ENCODE peak calls at places on chromosomes 7 and 10, in four cellular contexts. One of them, this sample, is unnamed. For H3K27me3 and H3K36me3, the result is how much of the 10 kb centered on the place peaks cover.

GRCh38 chr10:59283456-59284082 is 78.8 kb downstream of the FAM13C start:
- DNase-seq in neural progenitor cell: peak
- DNase-seq in stomach: no peak
- DNase-seq in mesenchymal stem cell: no peak
- DNase-seq in this sample: no peak

GRCh38 chr10:7483848-7484247 is 73.0 kb upstream of the SFMBT2 start:
- DNase-seq in stomach: no peak
- DNase-seq in neural progenitor cell: no peak
- DNase-seq in mesenchymal stem cell: no peak
- DNase-seq in this sample: no peak

GRCh38 chr10:102065561-102066420 is 642 bp downstream of the HPS6 start:
- DNase-seq in stomach: peak
- DNase-seq in mesenchymal stem cell: peak
- DNase-seq in neural progenitor cell: peak
- DNase-seq in this sample: peak

GRCh38 chr7:152054377-152055230 is 29.1 kb downstream of the GALNT11 start:
- DNase-seq in mesenchymal stem cell: peak
- DNase-seq in neural progenitor cell: no peak
- DNase-seq in stomach: no peak
- DNase-seq in this sample: no peak

GRCh38 chr7:44977304-44977858 is 1.4 kb downstream of the MYO1G start:
- DNase-seq in stomach: no peak
- DNase-seq in neural progenitor cell: no peak
- DNase-seq in mesenchymal stem cell: no peak
- DNase-seq in this sample: peak

GRCh38 chr10:87541114-87541513 is 36.4 kb downstream of the MINPP1 start:
- DNase-seq in neural progenitor cell: no peak
- DNase-seq in stomach: no peak
- DNase-seq in mesenchymal stem cell: no peak
- DNase-seq in this sample: no peak

GRCh38 chr7:141701489-141702046 is 398 bp downstream of the DENND11 start:
- DNase-seq in stomach: peak
- DNase-seq in mesenchymal stem cell: peak
- DNase-seq in neural progenitor cell: peak
- DNase-seq in this sample: peak

GRCh38 chr7:3987426-3987927 is 686.4 kb downstream of the SDK1 start:
- DNase-seq in neural progenitor cell: no peak
- DNase-seq in stomach: no peak
- DNase-seq in mesenchymal stem cell: no peak
- DNase-seq in this sample: no peak

GRCh38 chr10:105239311-105240215 is 598.5 kb downstream of the SORCS3 start:
- DNase-seq in stomach: peak
- DNase-seq in mesenchymal stem cell: no peak
- DNase-seq in neural progenitor cell: peak
- DNase-seq in this sample: no peak

GRCh38 chr7:127718325-127718724 is 66.3 kb downstream of the SND1 start:
- DNase-seq in neural progenitor cell: no peak
- DNase-seq in stomach: no peak
- DNase-seq in mesenchymal stem cell: no peak
- DNase-seq in this sample: no peak

GRCh38 chr10:119693262-119693957 is 32.4 kb upstream of the INPP5F start:
- DNase-seq in neural progenitor cell: no peak
- DNase-seq in mesenchymal stem cell: peak
- DNase-seq in stomach: no peak
- DNase-seq in this sample: no peak

GRCh38 chr10:66678521-66678920 is 247.3 kb upstream of the LRRTM3 start:
- DNase-seq in neural progenitor cell: no peak
- DNase-seq in mesenchymal stem cell: no peak
- DNase-seq in stomach: no peak
- DNase-seq in this sample: no peak

DNA sequence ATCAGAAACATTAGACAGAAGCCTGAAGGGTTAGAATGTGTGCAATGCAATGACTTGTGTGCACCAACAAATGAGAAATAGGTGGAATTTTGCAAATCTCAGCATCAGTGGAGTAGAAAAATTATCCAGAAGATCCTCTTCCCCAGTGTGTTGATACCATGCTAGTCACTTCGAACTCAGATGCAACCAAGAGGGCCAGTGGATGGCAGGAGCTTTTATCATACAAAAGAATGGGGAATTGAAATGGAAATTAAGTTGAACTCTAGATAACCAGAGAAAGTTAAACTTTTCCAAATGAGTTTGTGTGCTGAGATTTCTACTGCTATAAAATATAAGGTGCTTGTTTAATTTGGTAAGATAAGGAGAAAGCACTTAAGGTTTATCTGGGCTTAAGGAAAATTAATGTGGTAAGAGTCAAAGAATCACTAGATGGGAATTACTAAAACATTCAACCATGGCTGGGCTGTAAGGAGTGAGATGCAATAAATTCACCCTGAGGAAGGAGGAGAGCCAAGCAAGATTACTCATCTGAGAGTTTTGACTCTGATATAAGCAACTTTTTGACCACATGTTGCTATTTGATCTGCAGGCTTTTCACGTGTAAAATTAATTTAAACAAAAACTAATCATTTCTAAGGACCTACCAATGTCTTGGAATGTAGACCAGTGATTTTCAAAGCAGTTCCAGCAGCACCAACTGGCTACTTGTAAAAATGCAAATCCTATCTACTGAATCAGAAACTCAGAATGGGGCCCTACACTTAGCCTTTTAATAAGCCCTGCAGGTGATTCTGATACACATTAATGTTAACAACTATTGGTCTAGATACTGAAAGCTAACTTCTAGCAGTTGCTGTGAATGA is 113.2 kb downstream of the CDC14C start:
- DNase-seq in neural progenitor cell: no peak
- DNase-seq in stomach: no peak
- DNase-seq in mesenchymal stem cell: no peak
- DNase-seq in this sample: no peak
- H3K4me3 ChIP-seq in neural progenitor cell: no peak
- H3K4me3 ChIP-seq in stomach: no peak
- H3K4me3 ChIP-seq in mesenchymal stem cell: no peak
- H3K4me3 ChIP-seq in this sample: no peak

DNA sequence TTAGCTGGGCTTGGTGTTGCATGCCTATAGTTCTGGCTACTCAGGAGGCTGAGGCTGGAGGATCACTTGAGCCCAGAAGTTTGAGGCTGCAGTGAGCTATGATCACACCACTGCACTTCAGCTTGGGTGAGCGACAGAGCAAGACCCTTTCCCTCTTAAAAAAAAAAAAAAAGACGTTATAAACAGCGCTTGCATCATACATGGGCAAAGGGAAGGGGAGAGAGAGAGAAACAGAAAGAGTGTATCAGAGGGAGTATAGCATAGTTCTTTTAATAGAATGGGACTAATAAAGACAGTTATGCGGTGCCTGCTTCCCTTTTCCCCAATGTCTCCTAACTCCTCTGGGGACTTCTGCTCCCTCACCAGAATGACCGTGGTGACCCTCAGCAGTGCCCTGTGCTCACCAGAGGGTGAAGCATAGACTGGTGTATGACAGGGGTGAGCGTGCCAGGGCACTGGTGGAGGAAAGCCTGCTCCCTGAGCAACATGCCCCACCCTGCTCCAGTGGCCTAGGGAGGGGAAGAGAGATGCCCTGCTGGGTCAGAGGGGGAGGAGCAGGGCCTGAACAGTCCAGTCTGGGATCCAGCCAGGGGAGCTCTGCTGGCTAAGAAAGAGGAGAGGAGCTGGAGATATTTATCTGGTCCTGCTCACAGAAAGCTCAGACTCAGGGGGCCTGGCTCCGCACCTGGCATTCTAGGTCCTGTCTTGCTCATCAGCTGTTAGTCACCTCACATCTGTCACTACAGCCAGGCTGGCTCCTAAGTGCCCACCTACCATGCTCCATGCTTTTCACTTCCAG is 2.3 kb downstream of the PDZD7 start:
- DNase-seq in neural progenitor cell: no peak
- DNase-seq in mesenchymal stem cell: no peak
- DNase-seq in stomach: no peak
- DNase-seq in this sample: no peak
- H3K27me3 ChIP-seq in neural progenitor cell: half or more
- H3K27me3 ChIP-seq in mesenchymal stem cell: under half
- H3K27me3 ChIP-seq in stomach: under half
- H3K27me3 ChIP-seq in this sample: under half

DNA sequence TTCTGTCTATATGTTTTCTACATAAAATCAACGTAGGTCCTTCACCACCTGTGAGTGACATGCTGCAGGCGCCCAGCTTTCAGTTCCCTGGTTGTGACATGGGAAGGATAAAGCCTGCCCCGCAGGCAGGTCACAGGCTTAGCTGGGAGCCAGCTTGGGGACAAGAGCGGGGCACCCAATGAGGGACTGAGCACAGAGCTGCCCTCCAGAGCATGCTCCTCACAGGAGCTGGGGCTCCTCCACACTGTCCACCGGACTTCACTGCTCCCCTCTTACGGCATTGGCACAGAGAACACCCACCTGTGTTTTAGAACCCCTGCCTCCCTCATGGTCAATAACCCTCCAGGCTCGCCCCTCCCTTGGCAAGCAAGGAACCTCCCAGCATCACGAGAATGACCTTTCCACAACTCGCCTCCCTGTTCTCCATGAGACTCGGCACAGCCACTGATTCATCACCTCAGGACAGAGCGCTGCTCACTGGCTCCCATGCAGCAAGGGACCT is 187.1 kb downstream of the TNS3 start:
- DNase-seq in stomach: peak
- DNase-seq in neural progenitor cell: no peak
- DNase-seq in mesenchymal stem cell: no peak
- DNase-seq in this sample: no peak
- H3K36me3 ChIP-seq in stomach: half or more
- H3K36me3 ChIP-seq in neural progenitor cell: under half
- H3K36me3 ChIP-seq in mesenchymal stem cell: under half
- H3K36me3 ChIP-seq in this sample: under half

DNA sequence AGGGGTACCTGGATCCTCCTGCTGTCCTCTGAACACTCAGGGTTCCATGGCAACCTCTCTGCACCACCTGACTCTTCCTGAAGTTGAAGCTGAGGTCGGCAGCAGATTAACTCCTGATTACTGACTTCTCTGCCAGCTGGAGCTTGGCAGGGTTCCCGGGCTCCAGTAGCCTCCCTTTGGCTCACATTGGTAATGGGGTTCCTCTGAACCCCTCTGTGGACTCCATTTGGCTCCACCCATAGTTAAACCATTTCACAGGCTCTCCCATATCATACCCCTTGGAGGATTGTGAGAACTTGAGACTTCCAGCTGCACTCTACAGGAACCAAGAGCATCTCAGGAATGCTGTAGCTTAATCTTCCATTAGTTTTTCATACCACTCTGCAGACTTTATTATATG is 292.5 kb downstream of the HDAC9 start:
- DNase-seq in stomach: no peak
- DNase-seq in mesenchymal stem cell: no peak
- DNase-seq in neural progenitor cell: no peak
- DNase-seq in this sample: no peak
- H3K4me3 ChIP-seq in stomach: no peak
- H3K4me3 ChIP-seq in mesenchymal stem cell: no peak
- H3K4me3 ChIP-seq in neural progenitor cell: no peak
- H3K4me3 ChIP-seq in this sample: no peak

GRCh38 chr10:129967579-129968019 is 3.5 kb upstream of the EBF3 start:
- DNase-seq in stomach: no peak
- DNase-seq in neural progenitor cell: no peak
- DNase-seq in mesenchymal stem cell: no peak
- DNase-seq in this sample: no peak
- H3K27me3 ChIP-seq in stomach: half or more
- H3K27me3 ChIP-seq in neural progenitor cell: half or more
- H3K27me3 ChIP-seq in mesenchymal stem cell: under half
- H3K27me3 ChIP-seq in this sample: half or more

GRCh38 chr10:28595618-28596017 is 62.7 kb downstream of the WAC start:
- DNase-seq in mesenchymal stem cell: no peak
- DNase-seq in neural progenitor cell: no peak
- DNase-seq in stomach: no peak
- DNase-seq in this sample: no peak

GRCh38 chr10:28587970-28588290 is 55.0 kb downstream of the WAC start:
- DNase-seq in neural progenitor cell: no peak
- DNase-seq in mesenchymal stem cell: peak
- DNase-seq in stomach: peak
- DNase-seq in this sample: no peak

GRCh38 chr10:28594401-28594800 is 61.5 kb downstream of the WAC start:
- DNase-seq in neural progenitor cell: no peak
- DNase-seq in mesenchymal stem cell: no peak
- DNase-seq in stomach: no peak
- DNase-seq in this sample: no peak

GRCh38 chr10:28593811-28594210 is 60.9 kb downstream of the WAC start:
- DNase-seq in stomach: no peak
- DNase-seq in mesenchymal stem cell: no peak
- DNase-seq in neural progenitor cell: peak
- DNase-seq in this sample: no peak

DNA sequence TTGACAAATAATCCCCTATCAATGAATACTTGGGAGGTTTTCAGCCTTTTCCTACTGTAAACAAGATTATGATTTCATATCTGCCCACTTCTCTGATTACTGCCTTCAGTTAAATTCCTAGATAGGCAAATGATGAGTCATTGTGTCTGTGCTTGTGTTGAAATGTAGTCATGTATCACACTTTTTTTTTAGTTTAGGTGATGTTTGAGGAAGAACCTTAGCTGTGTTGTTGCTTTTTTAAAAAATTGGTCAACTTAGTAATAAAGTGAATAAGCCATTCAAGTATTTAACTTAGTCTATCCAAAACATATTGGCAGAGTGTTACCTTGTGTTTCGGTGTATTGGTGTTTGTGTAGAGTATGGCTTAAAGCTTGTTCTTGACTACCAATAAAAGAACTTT is 60.0 kb downstream of the WAC start:
- DNase-seq in stomach: no peak
- DNase-seq in mesenchymal stem cell: peak
- DNase-seq in neural progenitor cell: no peak
- DNase-seq in this sample: no peak
- H3K36me3 ChIP-seq in stomach: under half
- H3K36me3 ChIP-seq in mesenchymal stem cell: half or more
- H3K36me3 ChIP-seq in neural progenitor cell: under half
- H3K36me3 ChIP-seq in this sample: under half

GRCh38 chr7:101189109-101189508 is 9.0 kb upstream of the NAT16 start:
- DNase-seq in mesenchymal stem cell: no peak
- DNase-seq in stomach: no peak
- DNase-seq in neural progenitor cell: no peak
- DNase-seq in this sample: no peak
- H3K4me3 ChIP-seq in mesenchymal stem cell: no peak
- H3K4me3 ChIP-seq in stomach: no peak
- H3K4me3 ChIP-seq in neural progenitor cell: no peak
- H3K4me3 ChIP-seq in this sample: no peak

DNA sequence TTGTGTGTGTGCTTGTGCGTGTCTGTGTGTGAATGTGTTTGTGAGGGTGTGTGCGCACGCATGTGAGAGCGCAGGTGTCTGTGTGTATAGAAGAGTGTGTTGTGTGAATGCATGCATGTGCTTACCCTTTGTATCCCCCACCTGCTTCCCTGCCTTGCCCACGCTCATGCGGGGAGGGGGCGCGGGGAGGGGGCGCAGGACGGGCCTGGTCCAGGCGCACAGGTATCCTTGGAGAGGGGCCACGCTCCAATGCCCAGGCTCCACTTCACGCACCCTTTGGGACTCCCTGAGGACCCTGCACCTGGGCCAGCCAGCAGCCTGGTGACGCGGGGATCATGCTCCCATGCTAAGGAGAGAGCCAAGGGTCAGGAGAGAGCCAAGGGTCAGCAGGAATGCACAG is 47.9 kb upstream of the EN2 start:
- DNase-seq in mesenchymal stem cell: no peak
- DNase-seq in neural progenitor cell: no peak
- DNase-seq in stomach: no peak
- DNase-seq in this sample: no peak
- H3K27me3 ChIP-seq in mesenchymal stem cell: under half
- H3K27me3 ChIP-seq in neural progenitor cell: half or more
- H3K27me3 ChIP-seq in stomach: under half
- H3K27me3 ChIP-seq in this sample: under half

This sample was measured in H7.